ENCODE peak calls at places on chromosomes 3 and 15, in four cellular contexts. K is WTC11, T is H1, G is K562. V is an unnamed sample.

GRCh38 chr3:163939926-163940325 is 1138.4 kb downstream of the SI start:
- DNase-seq in K (peak), T (no peak), G (no peak), V (no peak)

GRCh38 chr3:8970971-8971589 is 7.8 kb upstream of the RAD18 start:
- DNase-seq in K (peak), T (peak), G (peak), V (peak)

GRCh38 chr15:47505712-47506542 is 211.4 kb upstream of the SEMA6D start:
- DNase-seq in K (no peak), T (no peak), G (no peak), V (peak)

GRCh38 chr3:123140591-123140990 is 61.2 kb upstream of the SEC22A start:
- DNase-seq in K (no peak), T (no peak), G (no peak), V (no peak)

GRCh38 chr3:192835818-192836468 is 81.7 kb downstream of the MB21D2 start:
- DNase-seq in K (no peak), T (no peak), G (no peak), V (no peak)

GRCh38 chr3:50371133-50371670 is 11.9 kb upstream of the TMEM115 start:
- DNase-seq in K (no peak), T (no peak), G (no peak), V (no peak)

GRCh38 chr3:12430086-12430485 is 54.2 kb upstream of the TSEN2 start:
- DNase-seq in K (no peak), T (no peak), G (no peak), V (no peak)

GRCh38 chr3:111864821-111865656 is 6.0 kb downstream of the PHLDB2 start:
- DNase-seq in K (no peak), T (no peak), G (no peak), V (no peak)

GRCh38 chr3:31941230-31941632 is 39.8 kb downstream of the OSBPL10 start:
- DNase-seq in K (no peak), T (no peak), G (no peak), V (no peak)

GRCh38 chr15:58840048-58840447 is 68.9 kb downstream of the MINDY2 start:
- DNase-seq in K (no peak), T (no peak), G (no peak), V (no peak)

GRCh38 chr3:99108508-99108907 is 207.0 kb upstream of the DCBLD2 start:
- DNase-seq in K (no peak), T (no peak), G (no peak), V (no peak)

GRCh38 chr15:71581406-71581930 is 228.9 kb upstream of the NR2E3 start:
- DNase-seq in K (no peak), T (no peak), G (no peak), V (no peak)

GRCh38 chr3:193816656-193817311 is 223.8 kb downstream of the OPA1 start:
- DNase-seq in K (peak), T (peak), G (peak), V (peak)

GRCh38 chr3:101351834-101352233 is 31.5 kb upstream of the IMPG2 start:
- DNase-seq in K (no peak), T (no peak), G (peak), V (no peak)

GRCh38 chr3:190056795-190057194 is 63.9 kb downstream of the P3H2 start:
- DNase-seq in K (no peak), T (no peak), G (no peak), V (no peak)

GRCh38 chr15:82133251-82133650 is 87.4 kb upstream of the MEX3B start:
- DNase-seq in K (no peak), T (no peak), G (no peak), V (no peak)

GRCh38 chr3:31009881-31010280 is 115.4 kb upstream of the GADL1 start:
- DNase-seq in K (no peak), T (no peak), G (no peak), V (no peak)

GRCh38 chr15:79682851-79683288 is 213.9 kb downstream of the MTHFS start:
- DNase-seq in K (no peak), T (no peak), G (no peak), V (no peak)

GRCh38 chr15:64865998-64866520 is 24.3 kb downstream of the PLEKHO2 start:
- DNase-seq in K (peak), T (no peak), G (no peak), V (no peak)

GRCh38 chr3:16249336-16249735 is 15.4 kb downstream of the DPH3 start:
- DNase-seq in K (peak), T (peak), G (peak), V (peak)

GRCh38 chr3:143998266-143998665 is 26.6 kb downstream of the DIPK2A start:
- DNase-seq in K (no peak), T (no peak), G (no peak), V (no peak)

GRCh38 chr3:16309558-16309957 is 44.5 kb downstream of the OXNAD1 start:
- DNase-seq in K (no peak), T (no peak), G (peak), V (no peak)

GRCh38 chr15:51097553-51098330 is 3.0 kb upstream of the TNFAIP8L3 start:
- DNase-seq in K (no peak), T (no peak), G (peak), V (no peak)

GRCh38 chr3:69745503-69745902 is 6.2 kb downstream of the MITF start:
- DNase-seq in K (no peak), T (no peak), G (no peak), V (no peak)

GRCh38 chr3:51243919-51244318 is 141.2 kb upstream of the MANF start:
- DNase-seq in K (no peak), T (no peak), G (no peak), V (no peak)

GRCh38 chr3:111619833-111620232 is 24.7 kb upstream of the ZBED2 start:
- DNase-seq in K (no peak), T (no peak), G (no peak), V (no peak)

GRCh38 chr3:9500108-9501050 is 53.2 kb downstream of the LHFPL4 start:
- DNase-seq in K (peak), T (peak), G (peak), V (peak)

GRCh38 chr3:195802795-195803194 is 8.9 kb downstream of the MUC4 start:
- DNase-seq in K (no peak), T (no peak), G (peak), V (no peak)

GRCh38 chr15:78033864-78034263 is 43.6 kb downstream of the TBC1D2B start:
- DNase-seq in K (no peak), T (no peak), G (no peak), V (no peak)

GRCh38 chr3:155304394-155304793 is 10.9 kb upstream of the STRIT1 start:
- DNase-seq in K (no peak), T (no peak), G (no peak), V (no peak)

GRCh38 chr3:107848516-107848915 is 242.3 kb downstream of the CD47 start:
- DNase-seq in K (no peak), T (no peak), G (no peak), V (no peak)

GRCh38 chr3:131846296-131846924 is 188.4 kb downstream of the CPNE4 start:
- DNase-seq in K (no peak), T (no peak), G (no peak), V (no peak)

GRCh38 chr3:3699816-3700633 is 99.2 kb upstream of the LRRN1 start:
- DNase-seq in K (no peak), T (no peak), G (no peak), V (no peak)

GRCh38 chr3:50570508-50571279 is 1.4 kb downstream of the HEMK1 start:
- DNase-seq in K (no peak), T (no peak), G (no peak), V (no peak)

DNA sequence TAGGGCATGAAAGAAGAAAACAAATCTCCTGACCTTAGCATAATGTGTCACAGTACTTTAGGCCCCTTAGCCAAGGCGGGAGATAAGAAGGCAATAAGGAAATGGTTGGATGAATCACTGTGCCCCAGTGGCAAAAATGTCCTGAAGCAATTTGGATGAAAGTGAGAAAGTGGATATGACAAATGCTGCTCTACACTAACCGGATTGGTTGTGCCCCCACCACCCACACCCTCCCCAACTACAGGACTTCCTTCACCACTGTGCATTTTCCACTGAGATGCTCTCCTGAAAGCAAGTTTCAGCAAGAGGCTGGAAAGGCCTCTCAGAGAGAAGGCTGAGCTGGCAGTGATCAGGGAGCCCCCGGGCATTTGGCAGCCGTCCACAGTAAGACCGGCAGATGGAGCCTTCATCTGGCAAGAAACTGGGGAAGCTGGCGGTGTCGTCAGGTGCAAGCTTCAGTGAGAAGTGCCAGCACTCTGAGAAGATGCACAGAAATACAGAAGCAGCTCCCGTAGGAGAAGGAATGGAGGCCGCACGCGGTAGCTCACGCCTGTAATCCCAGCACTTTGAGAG is 63.8 kb downstream of the ATP1B3 start:
- DNase-seq in K (no peak), T (no peak), G (no peak), V (peak)
- TF ChIP-seq TEAD4 in K (no peak), T (no peak), G (no peak), V (no peak)

GRCh38 chr3:1394188-1394587 is 301.4 kb downstream of the CNTN6 start:
- DNase-seq in K (no peak), T (no peak), G (no peak), V (no peak)
- TF ChIP-seq TEAD4 in K (no peak), T (no peak), G (no peak), V (no peak)

DNA sequence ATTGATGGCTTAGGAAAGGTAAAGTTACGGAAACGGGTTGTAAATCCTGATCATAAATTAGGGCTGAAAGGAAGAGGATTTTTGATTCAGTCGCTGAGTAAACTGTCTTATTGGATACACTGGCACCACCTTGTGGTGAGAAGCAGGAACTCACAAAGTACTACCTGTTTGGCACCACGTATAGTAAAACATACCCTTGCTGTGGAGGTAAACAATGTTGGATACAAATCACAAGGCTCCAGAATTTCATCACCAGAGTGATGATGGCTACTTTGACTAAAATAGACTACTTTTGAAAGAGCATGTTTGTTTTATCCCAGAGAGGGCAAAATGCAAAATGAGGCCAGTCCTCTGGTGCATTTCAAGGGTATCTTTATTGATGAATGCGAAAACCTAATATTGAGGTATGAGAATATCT is 216.9 kb downstream of the IGSF11 start:
- DNase-seq in K (peak), T (no peak), G (peak), V (peak)
- TF ChIP-seq TEAD4 in K (no peak), T (no peak), G (no peak), V (no peak)

GRCh38 chr15:34732430-34732829 is 22.4 kb downstream of the GJD2 start:
- DNase-seq in K (no peak), T (no peak), G (no peak), V (no peak)
- TF ChIP-seq TEAD4 in K (no peak), T (no peak), G (no peak), V (no peak)

DNA sequence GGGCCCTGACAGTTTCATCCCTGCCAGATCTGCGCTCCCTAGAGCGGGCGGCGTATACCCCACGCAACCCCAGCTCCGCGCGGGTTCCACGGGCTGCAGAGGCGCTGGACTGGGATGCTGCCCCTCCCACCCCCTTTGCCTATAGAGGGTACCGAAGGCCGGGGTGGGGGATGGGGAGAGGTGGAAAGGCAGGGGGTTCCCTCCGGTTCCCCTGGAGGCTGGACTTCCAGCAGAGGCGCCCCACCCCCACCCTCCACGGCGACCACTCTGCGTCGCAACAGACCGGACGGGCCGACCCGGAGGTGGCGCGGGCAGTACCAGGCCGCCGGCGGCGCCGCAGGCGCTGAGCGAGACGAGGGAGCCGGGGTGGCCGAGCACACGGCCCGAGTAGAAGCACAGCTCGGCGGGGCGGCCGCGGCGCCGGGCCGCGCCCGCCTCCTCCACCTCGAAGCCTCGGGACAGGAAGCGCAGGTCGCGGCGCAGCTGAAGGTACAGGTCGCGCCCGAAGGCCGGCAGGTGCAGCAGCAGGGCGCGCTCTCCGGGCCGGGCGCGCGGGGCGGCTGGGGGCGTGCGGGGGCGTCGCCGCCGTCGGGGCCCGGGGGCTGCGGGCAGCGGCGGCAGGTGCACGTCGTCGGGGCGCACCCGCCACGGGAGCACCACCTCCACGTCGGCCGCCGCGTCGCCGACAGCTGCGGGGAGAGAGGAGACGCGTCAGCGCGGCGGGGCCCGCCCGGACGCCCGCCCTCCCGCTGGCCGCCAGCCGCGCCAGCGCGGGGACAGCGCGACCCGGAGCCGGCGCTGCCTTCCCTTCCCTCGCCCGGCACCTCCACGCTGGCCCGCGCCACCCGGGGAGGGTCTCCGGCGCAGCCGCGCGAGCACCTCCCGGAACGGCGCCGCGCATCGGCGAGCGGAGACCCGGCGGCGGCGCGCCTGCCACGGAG is 784 bp downstream of the ADAMTS17 start:
- DNase-seq in K (peak), T (no peak), G (no peak), V (peak)
- TF ChIP-seq TEAD4 in K (no peak), T (no peak), G (no peak), V (no peak)

GRCh38 chr3:124361566-124361965 is 368.7 kb upstream of the UMPS start:
- DNase-seq in K (no peak), T (no peak), G (no peak), V (no peak)

GRCh38 chr3:124363451-124363850 is 366.8 kb upstream of the UMPS start:
- DNase-seq in K (no peak), T (no peak), G (no peak), V (no peak)

GRCh38 chr3:124362418-124362817 is 367.8 kb upstream of the UMPS start:
- DNase-seq in K (no peak), T (no peak), G (no peak), V (no peak)

GRCh38 chr3:124360626-124361025 is 368.7 kb upstream of the ROPN1 start:
- DNase-seq in K (peak), T (no peak), G (no peak), V (no peak)

DNA sequence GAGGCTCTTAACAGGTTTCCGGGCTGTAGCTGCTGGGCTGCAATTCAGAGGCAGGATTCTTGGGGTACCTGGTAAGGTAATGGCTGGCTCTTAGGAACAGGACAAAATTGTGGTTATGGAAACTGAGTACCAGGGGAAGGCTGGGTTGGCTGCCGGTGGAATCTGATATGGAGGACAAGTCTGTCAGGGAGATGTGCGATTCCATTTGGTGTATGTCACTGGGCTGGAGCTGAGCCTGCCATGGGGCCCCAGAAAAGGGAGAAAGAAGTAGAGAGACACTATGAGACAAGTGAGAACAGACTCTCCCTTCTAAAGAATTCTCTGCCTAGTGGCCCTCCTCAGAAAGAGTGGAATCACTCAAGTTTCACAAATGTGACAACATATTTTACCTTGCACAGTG is 368.2 kb upstream of the ROPN1 start:
- DNase-seq in K (no peak), T (no peak), G (no peak), V (no peak)
- TF ChIP-seq TEAD4 in K (no peak), T (no peak), G (no peak), V (no peak)

GRCh38 chr3:141123677-141124410 is 72.7 kb downstream of the SPSB4 start:
- DNase-seq in K (no peak), T (no peak), G (no peak), V (no peak)
- TF ChIP-seq TEAD4 in K (no peak), T (no peak), G (no peak), V (no peak)

DNA sequence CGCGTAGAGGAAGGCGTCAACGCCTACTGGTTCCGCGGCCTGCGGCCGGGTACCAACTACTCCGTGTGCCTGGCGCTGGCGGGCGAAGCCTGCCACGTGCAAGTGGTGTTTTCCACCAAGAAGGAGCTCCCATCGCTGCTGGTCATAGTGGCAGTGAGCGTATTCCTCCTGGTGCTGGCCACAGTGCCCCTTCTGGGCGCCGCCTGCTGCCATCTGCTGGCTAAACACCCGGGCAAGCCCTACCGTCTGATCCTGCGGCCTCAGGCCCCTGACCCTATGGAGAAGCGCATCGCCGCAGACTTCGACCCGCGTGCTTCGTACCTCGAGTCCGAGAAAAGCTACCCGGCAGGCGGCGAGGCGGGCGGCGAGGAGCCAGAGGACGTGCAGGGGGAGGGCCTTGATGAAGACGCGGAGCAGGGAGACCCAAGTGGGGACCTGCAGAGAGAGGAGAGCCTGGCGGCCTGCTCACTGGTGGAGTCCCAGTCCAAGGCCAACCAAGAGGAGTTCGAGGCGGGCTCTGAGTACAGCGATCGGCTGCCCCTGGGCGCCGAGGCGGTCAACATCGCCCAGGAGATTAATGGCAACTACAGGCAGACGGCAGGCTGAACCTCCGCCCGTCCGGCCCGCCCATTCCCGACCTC is 4.1 kb downstream of the ISLR2 start:
- DNase-seq in K (peak), T (peak), G (no peak), V (no peak)
- TF ChIP-seq TEAD4 in K (peak), T (no peak), G (no peak), V (no peak)